ENCODE peak calls at places on chromosome 3, in seven cellular contexts. Y is lung; M is amniotic stem cell; E is activated T-cell treated with anti-CD3 and anti-CD28 coated beads, Interleukin-2, amount 50 U/mL, for 72 hours; P is PC-3; N is KG1; G is iris pigment epithelial cell. A is an unnamed sample.
A peak's percentile ranks its signal among the peaks of the same experiment; 100 is the strongest.

GRCh38 chr3:38204599-38205471 is 39.5 kb downstream of the OXSR1 start:
- DNase-seq in Y (no peak), E (no peak), P (no peak), M (no peak), N (no peak), G (no peak), A (no peak)

GRCh38 chr3:42830437-42831320 is 21.4 kb downstream of the ACKR2 start:
- DNase-seq in M (no peak), G (peak; percentile 47), N (no peak), P (peak; percentile 77), E (no peak), Y (no peak), A (no peak)

GRCh38 chr3:181694805-181695660 is 16.7 kb upstream of the SOX2 start:
- DNase-seq in Y (peak; percentile 56), M (no peak), E (no peak), N (no peak), P (no peak), G (no peak), A (no peak)

GRCh38 chr3:59737209-59737608 is 687.4 kb upstream of the CFAP20DC start:
- DNase-seq in M (no peak), N (no peak), P (no peak), Y (no peak), E (no peak), G (peak; percentile 18), A (no peak)

GRCh38 chr3:13077431-13078157 is 4.4 kb upstream of the IQSEC1 start:
- DNase-seq in P (no peak), Y (no peak), N (no peak), G (no peak), E (no peak), M (no peak), A (no peak)

GRCh38 chr3:187946981-187947380 is 201.7 kb upstream of the BCL6 start:
- DNase-seq in P (peak; percentile 66), Y (no peak), G (no peak), E (no peak), M (no peak), N (no peak), A (no peak)

GRCh38 chr3:57961828-57962447 is 46.3 kb upstream of the FLNB start:
- DNase-seq in Y (no peak), E (no peak), M (no peak), P (peak; percentile 81), G (peak; percentile 62), N (peak; percentile 27), A (no peak)

GRCh38 chr3:183291511-183292031 is 38.5 kb downstream of the B3GNT5 start:
- DNase-seq in P (peak; percentile 81), E (no peak), G (peak; percentile 77), M (no peak), N (no peak), Y (no peak), A (no peak)

GRCh38 chr3:9349321-9350117 is 13.3 kb upstream of the THUMPD3 start:
- DNase-seq in E (no peak), N (no peak), Y (no peak), M (peak; percentile 25), G (peak; percentile 84), P (peak; percentile 91), A (no peak)

GRCh38 chr3:122992628-122993570 is 34.7 kb downstream of the SEMA5B start:
- DNase-seq in M (no peak), G (no peak), E (no peak), P (no peak), N (no peak), Y (no peak), A (no peak)

GRCh38 chr3:142563491-142563997 is 15.0 kb downstream of the ATR start:
- DNase-seq in G (no peak), N (no peak), P (no peak), Y (no peak), E (no peak), M (no peak), A (no peak)

GRCh38 chr3:73592154-73592877 is 32.4 kb downstream of the PDZRN3 start:
- DNase-seq in N (no peak), Y (no peak), P (no peak), M (no peak), G (no peak), E (no peak), A (no peak)

GRCh38 chr3:196694202-196694638 is 17.8 kb downstream of the CEP19 start:
- DNase-seq in N (peak; percentile 20), Y (no peak), M (no peak), G (peak; percentile 4), P (peak; percentile 50), E (no peak), A (no peak)

GRCh38 chr3:41673643-41674042 is 288.3 kb downstream of the ULK4 start:
- DNase-seq in N (no peak), P (no peak), G (peak; percentile 72), Y (no peak), M (no peak), E (no peak), A (no peak)

GRCh38 chr3:156029208-156029607 is 91.2 kb upstream of the KCNAB1 start:
- DNase-seq in P (no peak), N (no peak), E (no peak), G (no peak), Y (no peak), M (no peak), A (no peak)

GRCh38 chr3:127262533-127262932 is 25.3 kb downstream of the PRR20G start:
- DNase-seq in Y (no peak), M (no peak), G (no peak), N (no peak), P (no peak), E (no peak), A (no peak)

GRCh38 chr3:150376001-150376848 is 31.9 kb upstream of the TSC22D2 start:
- DNase-seq in N (no peak), M (no peak), Y (no peak), P (no peak), E (no peak), G (peak; percentile 42), A (no peak)

A was measured in mucosa of gallbladder.